ENCODE peak calls at places on chromosomes 4 and X, in ten cellular contexts. One of them, this sample, is unnamed.

GRCh38 chr4:94516999-94517398 is 65.3 kb downstream of the PDLIM5 start:
- DNase-seq in A549: peak
- DNase-seq in activated CD8-positive, alpha-beta memory T cell treated with anti-CD3 and anti-CD28 coated beads for 48 hours: no peak
- DNase-seq in SK-MEL-5: no peak
- DNase-seq in NCI-H526: no peak
- DNase-seq in B cell: no peak
- DNase-seq in RPMI7951: no peak
- DNase-seq in pons: no peak
- DNase-seq in adrenal gland: no peak
- DNase-seq in dorsolateral prefrontal cortex: no peak
- DNase-seq in this sample: no peak

GRCh38 chrX:134115270-134115669 is 121.7 kb upstream of the CCDC160 start:
- DNase-seq in A549: no peak
- DNase-seq in activated CD8-positive, alpha-beta memory T cell treated with anti-CD3 and anti-CD28 coated beads for 48 hours: no peak
- DNase-seq in SK-MEL-5: no peak
- DNase-seq in NCI-H526: no peak
- DNase-seq in B cell: no peak
- DNase-seq in RPMI7951: no peak
- DNase-seq in pons: no peak
- DNase-seq in adrenal gland: no peak
- DNase-seq in dorsolateral prefrontal cortex: no peak
- DNase-seq in this sample: no peak

GRCh38 chrX:154730271-154730883 is 20.5 kb downstream of the GAB3 start:
- DNase-seq in A549: no peak
- DNase-seq in activated CD8-positive, alpha-beta memory T cell treated with anti-CD3 and anti-CD28 coated beads for 48 hours: no peak
- DNase-seq in SK-MEL-5: no peak
- DNase-seq in NCI-H526: no peak
- DNase-seq in B cell: no peak
- DNase-seq in RPMI7951: peak
- DNase-seq in pons: no peak
- DNase-seq in adrenal gland: peak
- DNase-seq in dorsolateral prefrontal cortex: no peak
- DNase-seq in this sample: peak

GRCh38 chr4:113411496-113411938 is 350.0 kb downstream of the CAMK2D start:
- DNase-seq in A549: peak
- DNase-seq in activated CD8-positive, alpha-beta memory T cell treated with anti-CD3 and anti-CD28 coated beads for 48 hours: no peak
- DNase-seq in SK-MEL-5: no peak
- DNase-seq in NCI-H526: no peak
- DNase-seq in B cell: no peak
- DNase-seq in RPMI7951: peak
- DNase-seq in pons: peak
- DNase-seq in adrenal gland: peak
- DNase-seq in dorsolateral prefrontal cortex: no peak
- DNase-seq in this sample: peak

GRCh38 chrX:10769696-10770619 is 149.6 kb upstream of the MID1 start:
- DNase-seq in A549: no peak
- DNase-seq in activated CD8-positive, alpha-beta memory T cell treated with anti-CD3 and anti-CD28 coated beads for 48 hours: no peak
- DNase-seq in SK-MEL-5: no peak
- DNase-seq in NCI-H526: peak
- DNase-seq in B cell: no peak
- DNase-seq in RPMI7951: peak
- DNase-seq in pons: no peak
- DNase-seq in adrenal gland: peak
- DNase-seq in dorsolateral prefrontal cortex: no peak
- DNase-seq in this sample: peak

GRCh38 chrX:130084651-130085237 is 25.6 kb downstream of the ELF4 start:
- DNase-seq in A549: no peak
- DNase-seq in activated CD8-positive, alpha-beta memory T cell treated with anti-CD3 and anti-CD28 coated beads for 48 hours: no peak
- DNase-seq in SK-MEL-5: no peak
- DNase-seq in NCI-H526: no peak
- DNase-seq in B cell: peak
- DNase-seq in RPMI7951: no peak
- DNase-seq in pons: no peak
- DNase-seq in adrenal gland: no peak
- DNase-seq in dorsolateral prefrontal cortex: no peak
- DNase-seq in this sample: no peak

GRCh38 chr4:159555873-159556272 is 453.0 kb downstream of the RAPGEF2 start:
- DNase-seq in A549: no peak
- DNase-seq in activated CD8-positive, alpha-beta memory T cell treated with anti-CD3 and anti-CD28 coated beads for 48 hours: no peak
- DNase-seq in SK-MEL-5: no peak
- DNase-seq in NCI-H526: no peak
- DNase-seq in B cell: no peak
- DNase-seq in RPMI7951: no peak
- DNase-seq in pons: no peak
- DNase-seq in adrenal gland: no peak
- DNase-seq in dorsolateral prefrontal cortex: no peak
- DNase-seq in this sample: peak

GRCh38 chrX:71103110-71103983 is 3.2 kb downstream of the CXorf65 start:
- DNase-seq in A549: no peak
- DNase-seq in activated CD8-positive, alpha-beta memory T cell treated with anti-CD3 and anti-CD28 coated beads for 48 hours: no peak
- DNase-seq in SK-MEL-5: peak
- DNase-seq in NCI-H526: no peak
- DNase-seq in B cell: peak
- DNase-seq in RPMI7951: no peak
- DNase-seq in pons: no peak
- DNase-seq in adrenal gland: peak
- DNase-seq in dorsolateral prefrontal cortex: no peak
- DNase-seq in this sample: no peak

GRCh38 chrX:134604701-134605271 is 53.5 kb downstream of the PLAC1 start:
- DNase-seq in A549: peak
- DNase-seq in activated CD8-positive, alpha-beta memory T cell treated with anti-CD3 and anti-CD28 coated beads for 48 hours: no peak
- DNase-seq in SK-MEL-5: peak
- DNase-seq in NCI-H526: no peak
- DNase-seq in B cell: no peak
- DNase-seq in RPMI7951: peak
- DNase-seq in pons: peak
- DNase-seq in adrenal gland: peak
- DNase-seq in dorsolateral prefrontal cortex: no peak
- DNase-seq in this sample: peak

GRCh38 chrX:18119856-18120255 is 100.8 kb downstream of the BEND2 start:
- DNase-seq in A549: peak
- DNase-seq in activated CD8-positive, alpha-beta memory T cell treated with anti-CD3 and anti-CD28 coated beads for 48 hours: no peak
- DNase-seq in SK-MEL-5: no peak
- DNase-seq in NCI-H526: no peak
- DNase-seq in B cell: no peak
- DNase-seq in RPMI7951: no peak
- DNase-seq in pons: no peak
- DNase-seq in adrenal gland: peak
- DNase-seq in dorsolateral prefrontal cortex: no peak
- DNase-seq in this sample: no peak

GRCh38 chrX:24148535-24149345 is 789 bp upstream of the ZFX start:
- DNase-seq in A549: peak
- DNase-seq in activated CD8-positive, alpha-beta memory T cell treated with anti-CD3 and anti-CD28 coated beads for 48 hours: peak
- DNase-seq in SK-MEL-5: peak
- DNase-seq in NCI-H526: no peak
- DNase-seq in B cell: no peak
- DNase-seq in RPMI7951: peak
- DNase-seq in pons: peak
- DNase-seq in adrenal gland: peak
- DNase-seq in dorsolateral prefrontal cortex: no peak
- DNase-seq in this sample: peak

GRCh38 chr4:69718376-69719293 is 41.8 kb downstream of the SULT1B1 start:
- DNase-seq in A549: no peak
- DNase-seq in activated CD8-positive, alpha-beta memory T cell treated with anti-CD3 and anti-CD28 coated beads for 48 hours: no peak
- DNase-seq in SK-MEL-5: no peak
- DNase-seq in NCI-H526: no peak
- DNase-seq in B cell: no peak
- DNase-seq in RPMI7951: no peak
- DNase-seq in pons: no peak
- DNase-seq in adrenal gland: no peak
- DNase-seq in dorsolateral prefrontal cortex: no peak
- DNase-seq in this sample: peak

GRCh38 chrX:48498374-48498809 is 10.4 kb upstream of the PORCN start:
- DNase-seq in A549: no peak
- DNase-seq in activated CD8-positive, alpha-beta memory T cell treated with anti-CD3 and anti-CD28 coated beads for 48 hours: no peak
- DNase-seq in SK-MEL-5: peak
- DNase-seq in NCI-H526: no peak
- DNase-seq in B cell: no peak
- DNase-seq in RPMI7951: peak
- DNase-seq in pons: no peak
- DNase-seq in adrenal gland: peak
- DNase-seq in dorsolateral prefrontal cortex: peak
- DNase-seq in this sample: no peak

GRCh38 chr4:130478406-130478805 is 1382.5 kb downstream of the C4orf33 start:
- DNase-seq in A549: peak
- DNase-seq in activated CD8-positive, alpha-beta memory T cell treated with anti-CD3 and anti-CD28 coated beads for 48 hours: no peak
- DNase-seq in SK-MEL-5: no peak
- DNase-seq in NCI-H526: no peak
- DNase-seq in B cell: no peak
- DNase-seq in RPMI7951: peak
- DNase-seq in pons: no peak
- DNase-seq in adrenal gland: no peak
- DNase-seq in dorsolateral prefrontal cortex: no peak
- DNase-seq in this sample: no peak

GRCh38 chrX:103404225-103405008 is 28.1 kb downstream of the BEX3 start:
- DNase-seq in A549: peak
- DNase-seq in activated CD8-positive, alpha-beta memory T cell treated with anti-CD3 and anti-CD28 coated beads for 48 hours: no peak
- DNase-seq in SK-MEL-5: peak
- DNase-seq in NCI-H526: peak
- DNase-seq in B cell: peak
- DNase-seq in RPMI7951: peak
- DNase-seq in pons: peak
- DNase-seq in adrenal gland: peak
- DNase-seq in dorsolateral prefrontal cortex: peak
- DNase-seq in this sample: peak

GRCh38 chrX:40145670-40146470 is 48.1 kb upstream of the BCOR start:
- DNase-seq in A549: no peak
- DNase-seq in activated CD8-positive, alpha-beta memory T cell treated with anti-CD3 and anti-CD28 coated beads for 48 hours: no peak
- DNase-seq in SK-MEL-5: no peak
- DNase-seq in NCI-H526: no peak
- DNase-seq in B cell: peak
- DNase-seq in RPMI7951: no peak
- DNase-seq in pons: no peak
- DNase-seq in adrenal gland: no peak
- DNase-seq in dorsolateral prefrontal cortex: no peak
- DNase-seq in this sample: peak

GRCh38 chr4:78938474-78938867 is 767 bp downstream of the PAQR3 start:
- DNase-seq in A549: no peak
- DNase-seq in activated CD8-positive, alpha-beta memory T cell treated with anti-CD3 and anti-CD28 coated beads for 48 hours: no peak
- DNase-seq in SK-MEL-5: no peak
- DNase-seq in NCI-H526: no peak
- DNase-seq in B cell: no peak
- DNase-seq in RPMI7951: no peak
- DNase-seq in pons: no peak
- DNase-seq in adrenal gland: no peak
- DNase-seq in dorsolateral prefrontal cortex: no peak
- DNase-seq in this sample: no peak

GRCh38 chrX:19017271-19017670 is 33.4 kb upstream of the PHKA2 start:
- DNase-seq in A549: peak
- DNase-seq in activated CD8-positive, alpha-beta memory T cell treated with anti-CD3 and anti-CD28 coated beads for 48 hours: no peak
- DNase-seq in SK-MEL-5: peak
- DNase-seq in NCI-H526: peak
- DNase-seq in B cell: no peak
- DNase-seq in RPMI7951: peak
- DNase-seq in pons: peak
- DNase-seq in adrenal gland: peak
- DNase-seq in dorsolateral prefrontal cortex: no peak
- DNase-seq in this sample: peak

GRCh38 chrX:15350329-15350996 is 15.1 kb upstream of the PIGA start:
- DNase-seq in A549: no peak
- DNase-seq in activated CD8-positive, alpha-beta memory T cell treated with anti-CD3 and anti-CD28 coated beads for 48 hours: no peak
- DNase-seq in SK-MEL-5: peak
- DNase-seq in NCI-H526: no peak
- DNase-seq in B cell: no peak
- DNase-seq in RPMI7951: no peak
- DNase-seq in pons: no peak
- DNase-seq in adrenal gland: no peak
- DNase-seq in dorsolateral prefrontal cortex: no peak
- DNase-seq in this sample: peak

GRCh38 chr4:127889903-127890302 is 9.2 kb downstream of the PLK4 start:
- DNase-seq in A549: no peak
- DNase-seq in activated CD8-positive, alpha-beta memory T cell treated with anti-CD3 and anti-CD28 coated beads for 48 hours: no peak
- DNase-seq in SK-MEL-5: no peak
- DNase-seq in NCI-H526: no peak
- DNase-seq in B cell: no peak
- DNase-seq in RPMI7951: no peak
- DNase-seq in pons: no peak
- DNase-seq in adrenal gland: no peak
- DNase-seq in dorsolateral prefrontal cortex: no peak
- DNase-seq in this sample: no peak